ENCODE peak calls at places on chromosomes 5 and 9, in five cellular contexts. One of them, this sample, is unnamed.

GRCh38 chr9:79911724-79912123 is 340.0 kb downstream of the TLE4 start:
- DNase-seq in CD4-positive, alpha-beta T cell: no peak
- DNase-seq in right lobe of liver: no peak
- DNase-seq in AG10803: no peak
- DNase-seq in mesothelial cell of epicardium: no peak
- DNase-seq in this sample: no peak

GRCh38 chr9:125141251-125141650 is 2.1 kb downstream of the SCAI start:
- DNase-seq in mesothelial cell of epicardium: no peak
- DNase-seq in CD4-positive, alpha-beta T cell: no peak
- DNase-seq in right lobe of liver: no peak
- DNase-seq in AG10803: peak
- DNase-seq in this sample: no peak

GRCh38 chr5:172426086-172426485 is 28.2 kb downstream of the SH3PXD2B start:
- DNase-seq in right lobe of liver: no peak
- DNase-seq in CD4-positive, alpha-beta T cell: no peak
- DNase-seq in mesothelial cell of epicardium: no peak
- DNase-seq in AG10803: no peak
- DNase-seq in this sample: no peak

GRCh38 chr5:88883566-88884434 is 816 bp upstream of the MEF2C start:
- DNase-seq in right lobe of liver: peak
- DNase-seq in mesothelial cell of epicardium: peak
- DNase-seq in AG10803: peak
- DNase-seq in CD4-positive, alpha-beta T cell: no peak
- DNase-seq in this sample: peak

GRCh38 chr5:88389248-88390006 is 120.8 kb upstream of the TMEM161B start:
- DNase-seq in mesothelial cell of epicardium: no peak
- DNase-seq in CD4-positive, alpha-beta T cell: no peak
- DNase-seq in right lobe of liver: no peak
- DNase-seq in AG10803: no peak
- DNase-seq in this sample: no peak

GRCh38 chr5:145872486-145872885 is 328 bp downstream of the GRXCR2 start:
- DNase-seq in right lobe of liver: no peak
- DNase-seq in CD4-positive, alpha-beta T cell: no peak
- DNase-seq in AG10803: no peak
- DNase-seq in mesothelial cell of epicardium: no peak
- DNase-seq in this sample: no peak

GRCh38 chr9:117718085-117718484 is 13.9 kb downstream of the TLR4 start:
- DNase-seq in CD4-positive, alpha-beta T cell: no peak
- DNase-seq in right lobe of liver: no peak
- DNase-seq in mesothelial cell of epicardium: no peak
- DNase-seq in AG10803: peak
- DNase-seq in this sample: no peak

GRCh38 chr5:132714456-132715307 is 22.7 kb downstream of the KIF3A start:
- DNase-seq in CD4-positive, alpha-beta T cell: no peak
- DNase-seq in AG10803: peak
- DNase-seq in right lobe of liver: no peak
- DNase-seq in mesothelial cell of epicardium: no peak
- DNase-seq in this sample: no peak

GRCh38 chr9:86838883-86839497 is 108.3 kb downstream of the GAS1 start:
- DNase-seq in mesothelial cell of epicardium: no peak
- DNase-seq in AG10803: no peak
- DNase-seq in CD4-positive, alpha-beta T cell: no peak
- DNase-seq in right lobe of liver: no peak
- DNase-seq in this sample: no peak

GRCh38 chr5:144332265-144332664 is 161.6 kb downstream of the KCTD16 start:
- DNase-seq in CD4-positive, alpha-beta T cell: no peak
- DNase-seq in right lobe of liver: no peak
- DNase-seq in AG10803: no peak
- DNase-seq in mesothelial cell of epicardium: no peak
- DNase-seq in this sample: no peak

GRCh38 chr5:116343961-116344360 is 230.7 kb downstream of the SEMA6A start:
- DNase-seq in right lobe of liver: no peak
- DNase-seq in mesothelial cell of epicardium: no peak
- DNase-seq in CD4-positive, alpha-beta T cell: no peak
- DNase-seq in AG10803: no peak
- DNase-seq in this sample: no peak

GRCh38 chr9:26500471-26500870 is 392.1 kb downstream of the CAAP1 start:
- DNase-seq in mesothelial cell of epicardium: no peak
- DNase-seq in CD4-positive, alpha-beta T cell: no peak
- DNase-seq in AG10803: no peak
- DNase-seq in right lobe of liver: no peak
- DNase-seq in this sample: no peak

GRCh38 chr9:98964911-98965336 is 21.2 kb downstream of the COL15A1 start:
- DNase-seq in AG10803: peak
- DNase-seq in mesothelial cell of epicardium: no peak
- DNase-seq in right lobe of liver: no peak
- DNase-seq in CD4-positive, alpha-beta T cell: no peak
- DNase-seq in this sample: no peak

GRCh38 chr5:88092938-88093635 is 175.6 kb downstream of the TMEM161B start:
- DNase-seq in CD4-positive, alpha-beta T cell: no peak
- DNase-seq in mesothelial cell of epicardium: no peak
- DNase-seq in AG10803: no peak
- DNase-seq in right lobe of liver: no peak
- DNase-seq in this sample: no peak

GRCh38 chr9:77177894-77178794 is 810 bp downstream of the VPS13A start:
- DNase-seq in AG10803: peak
- DNase-seq in right lobe of liver: peak
- DNase-seq in CD4-positive, alpha-beta T cell: peak
- DNase-seq in mesothelial cell of epicardium: no peak
- DNase-seq in this sample: no peak

GRCh38 chr5:73764586-73764985 is 138.6 kb downstream of the ARHGEF28 start:
- DNase-seq in mesothelial cell of epicardium: no peak
- DNase-seq in AG10803: peak
- DNase-seq in CD4-positive, alpha-beta T cell: no peak
- DNase-seq in right lobe of liver: no peak
- DNase-seq in this sample: no peak

GRCh38 chr9:757246-757881 is 84.1 kb upstream of the DMRT1 start:
- DNase-seq in AG10803: peak
- DNase-seq in CD4-positive, alpha-beta T cell: no peak
- DNase-seq in right lobe of liver: peak
- DNase-seq in mesothelial cell of epicardium: no peak
- DNase-seq in this sample: no peak

GRCh38 chr5:144377207-144377606 is 206.5 kb downstream of the KCTD16 start:
- DNase-seq in AG10803: no peak
- DNase-seq in CD4-positive, alpha-beta T cell: no peak
- DNase-seq in mesothelial cell of epicardium: no peak
- DNase-seq in right lobe of liver: no peak
- DNase-seq in this sample: no peak

GRCh38 chr9:27491164-27491563 is 32.9 kb upstream of the IFNK start:
- DNase-seq in right lobe of liver: no peak
- DNase-seq in AG10803: peak
- DNase-seq in mesothelial cell of epicardium: no peak
- DNase-seq in CD4-positive, alpha-beta T cell: no peak
- DNase-seq in this sample: no peak

GRCh38 chr5:59618644-59619043 is 274.9 kb downstream of the PDE4D start:
- DNase-seq in mesothelial cell of epicardium: no peak
- DNase-seq in AG10803: no peak
- DNase-seq in CD4-positive, alpha-beta T cell: no peak
- DNase-seq in right lobe of liver: no peak
- DNase-seq in this sample: no peak

GRCh38 chr5:54580997-54581741 is 63.6 kb downstream of the SNX18 start:
- DNase-seq in right lobe of liver: no peak
- DNase-seq in AG10803: peak
- DNase-seq in CD4-positive, alpha-beta T cell: no peak
- DNase-seq in mesothelial cell of epicardium: no peak
- DNase-seq in this sample: no peak

GRCh38 chr9:112439825-112440224 is 46.8 kb upstream of the KIAA1958 start:
- DNase-seq in AG10803: no peak
- DNase-seq in CD4-positive, alpha-beta T cell: no peak
- DNase-seq in mesothelial cell of epicardium: no peak
- DNase-seq in right lobe of liver: no peak
- DNase-seq in this sample: no peak

GRCh38 chr5:73763300-73764032 is 137.5 kb downstream of the ARHGEF28 start:
- DNase-seq in CD4-positive, alpha-beta T cell: no peak
- DNase-seq in right lobe of liver: peak
- DNase-seq in mesothelial cell of epicardium: no peak
- DNase-seq in AG10803: peak
- DNase-seq in this sample: no peak

GRCh38 chr5:176818391-176819098 is 8.2 kb downstream of the UNC5A start:
- DNase-seq in AG10803: no peak
- DNase-seq in CD4-positive, alpha-beta T cell: no peak
- DNase-seq in right lobe of liver: no peak
- DNase-seq in mesothelial cell of epicardium: no peak
- DNase-seq in this sample: no peak

GRCh38 chr9:3692606-3693005 is 166.8 kb upstream of the RFX3 start:
- DNase-seq in AG10803: no peak
- DNase-seq in CD4-positive, alpha-beta T cell: no peak
- DNase-seq in right lobe of liver: no peak
- DNase-seq in mesothelial cell of epicardium: no peak
- DNase-seq in this sample: no peak

GRCh38 chr5:53601570-53601969 is 41.1 kb downstream of the NDUFS4 start:
- DNase-seq in right lobe of liver: no peak
- DNase-seq in mesothelial cell of epicardium: no peak
- DNase-seq in AG10803: peak
- DNase-seq in CD4-positive, alpha-beta T cell: no peak
- DNase-seq in this sample: no peak

GRCh38 chr9:137298983-137299521 is 3.0 kb downstream of the NRARP start:
- DNase-seq in AG10803: no peak
- DNase-seq in right lobe of liver: no peak
- DNase-seq in mesothelial cell of epicardium: no peak
- DNase-seq in CD4-positive, alpha-beta T cell: no peak
- DNase-seq in this sample: no peak

GRCh38 chr5:181243020-181243520 is 636 bp downstream of the RACK1 start:
- DNase-seq in AG10803: no peak
- DNase-seq in mesothelial cell of epicardium: no peak
- DNase-seq in CD4-positive, alpha-beta T cell: no peak
- DNase-seq in right lobe of liver: no peak
- DNase-seq in this sample: no peak

DNA sequence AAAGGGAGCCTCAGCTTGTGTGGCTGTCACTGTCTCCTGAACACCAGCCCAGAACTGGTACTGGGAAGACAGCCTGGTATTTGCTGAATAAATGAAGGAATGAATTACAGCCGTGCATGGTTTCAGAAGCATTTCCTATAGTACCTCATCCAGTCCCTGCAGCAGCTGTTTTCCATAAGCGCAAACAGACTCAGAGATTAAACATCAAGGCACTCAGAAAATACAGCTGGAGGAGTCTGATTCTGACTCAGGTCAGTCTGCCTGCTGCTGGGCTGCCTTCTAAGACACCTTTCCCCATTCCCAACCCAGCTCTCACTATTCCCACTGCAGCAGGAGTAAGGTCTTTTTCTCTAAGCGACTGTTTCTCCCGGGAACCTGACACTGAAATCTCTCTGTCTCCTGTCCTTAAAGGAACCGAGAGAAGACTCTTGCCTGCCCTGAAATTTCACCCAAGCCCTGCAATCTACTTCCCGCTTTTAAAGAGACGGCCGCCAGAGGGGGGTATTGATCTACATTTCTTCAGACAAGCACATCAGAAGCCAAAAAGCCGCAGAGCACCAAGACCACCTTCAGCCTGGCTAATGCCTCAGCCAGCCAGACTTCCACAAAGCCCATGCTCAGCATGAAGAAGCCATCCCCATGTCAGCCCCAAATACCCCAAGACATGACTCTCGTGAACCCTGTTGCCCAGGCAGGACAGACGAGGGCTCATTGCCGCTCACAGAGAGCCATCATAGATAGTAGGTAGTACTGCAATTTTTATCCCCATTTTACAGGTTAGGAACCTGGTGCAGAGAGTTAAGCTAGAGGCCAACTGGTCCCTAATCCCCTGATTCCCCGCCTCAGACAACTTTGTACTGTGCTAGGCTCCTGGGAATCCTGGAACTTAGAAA is 5.4 kb upstream of the FOXI1 start:
- DNase-seq in CD4-positive, alpha-beta T cell: peak
- DNase-seq in right lobe of liver: peak
- DNase-seq in mesothelial cell of epicardium: peak
- DNase-seq in AG10803: peak
- DNase-seq in this sample: peak
- TF ChIP-seq CTCF in CD4-positive, alpha-beta T cell: peak
- TF ChIP-seq CTCF in right lobe of liver: peak
- TF ChIP-seq CTCF in mesothelial cell of epicardium: peak
- TF ChIP-seq CTCF in AG10803: peak
- TF ChIP-seq CTCF in this sample: no peak

DNA sequence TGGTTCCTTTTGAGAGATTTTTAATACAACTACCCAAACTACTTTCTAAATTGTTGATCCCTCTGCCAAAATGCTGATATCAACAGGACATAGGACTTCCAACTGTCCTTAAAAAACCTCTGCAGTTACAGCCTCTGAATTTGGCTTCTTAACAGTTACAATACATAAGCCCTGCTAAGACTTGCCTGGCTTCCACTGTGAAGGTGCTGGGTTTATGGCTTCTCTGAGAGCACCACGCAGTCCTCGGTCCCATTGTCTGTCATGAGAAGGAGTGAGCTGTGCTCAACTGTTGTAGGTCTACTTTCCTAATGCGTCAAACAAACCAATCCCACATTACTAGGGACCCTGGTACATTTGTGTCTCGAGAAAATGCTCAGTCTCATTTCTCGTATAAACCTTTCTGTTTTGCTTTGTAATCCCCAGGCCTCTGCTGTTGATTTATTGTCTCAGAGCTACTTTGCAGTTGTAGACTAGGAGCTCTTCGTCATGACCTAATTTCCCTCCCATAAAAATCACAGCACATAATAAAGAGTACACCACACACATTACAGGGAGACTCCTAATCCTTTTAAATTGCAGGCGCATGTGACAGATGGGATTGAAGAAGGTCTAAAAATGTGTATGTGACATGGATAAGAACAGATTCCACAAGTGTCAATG is 274.9 kb downstream of the NR3C1 start:
- DNase-seq in mesothelial cell of epicardium: no peak
- DNase-seq in CD4-positive, alpha-beta T cell: no peak
- DNase-seq in AG10803: peak
- DNase-seq in right lobe of liver: no peak
- DNase-seq in this sample: no peak
- TF ChIP-seq CTCF in mesothelial cell of epicardium: no peak
- TF ChIP-seq CTCF in CD4-positive, alpha-beta T cell: no peak
- TF ChIP-seq CTCF in AG10803: no peak
- TF ChIP-seq CTCF in right lobe of liver: no peak
- TF ChIP-seq CTCF in this sample: no peak

GRCh38 chr5:41519801-41520200 is 9.4 kb upstream of the PLCXD3 start:
- DNase-seq in CD4-positive, alpha-beta T cell: no peak
- DNase-seq in right lobe of liver: no peak
- DNase-seq in mesothelial cell of epicardium: no peak
- DNase-seq in AG10803: no peak
- DNase-seq in this sample: no peak
- TF ChIP-seq CTCF in CD4-positive, alpha-beta T cell: no peak
- TF ChIP-seq CTCF in right lobe of liver: peak
- TF ChIP-seq CTCF in mesothelial cell of epicardium: no peak
- TF ChIP-seq CTCF in AG10803: no peak
- TF ChIP-seq CTCF in this sample: no peak

GRCh38 chr9:73202992-73203391 is 51.3 kb downstream of the ANXA1 start:
- DNase-seq in AG10803: no peak
- DNase-seq in mesothelial cell of epicardium: no peak
- DNase-seq in right lobe of liver: no peak
- DNase-seq in CD4-positive, alpha-beta T cell: no peak
- DNase-seq in this sample: no peak

GRCh38 chr9:73204910-73205309 is 53.2 kb downstream of the ANXA1 start:
- DNase-seq in right lobe of liver: no peak
- DNase-seq in CD4-positive, alpha-beta T cell: no peak
- DNase-seq in AG10803: no peak
- DNase-seq in mesothelial cell of epicardium: no peak
- DNase-seq in this sample: no peak

GRCh38 chr9:73199448-73199847 is 47.8 kb downstream of the ANXA1 start:
- DNase-seq in AG10803: no peak
- DNase-seq in right lobe of liver: no peak
- DNase-seq in mesothelial cell of epicardium: no peak
- DNase-seq in CD4-positive, alpha-beta T cell: no peak
- DNase-seq in this sample: no peak

GRCh38 chr9:73199886-73200285 is 48.2 kb downstream of the ANXA1 start:
- DNase-seq in right lobe of liver: no peak
- DNase-seq in mesothelial cell of epicardium: no peak
- DNase-seq in AG10803: no peak
- DNase-seq in CD4-positive, alpha-beta T cell: no peak
- DNase-seq in this sample: no peak

GRCh38 chr9:73200694-73201432 is 49.2 kb downstream of the ANXA1 start:
- DNase-seq in mesothelial cell of epicardium: no peak
- DNase-seq in CD4-positive, alpha-beta T cell: no peak
- DNase-seq in right lobe of liver: no peak
- DNase-seq in AG10803: peak
- DNase-seq in this sample: no peak
- TF ChIP-seq CTCF in mesothelial cell of epicardium: peak
- TF ChIP-seq CTCF in CD4-positive, alpha-beta T cell: peak
- TF ChIP-seq CTCF in right lobe of liver: peak
- TF ChIP-seq CTCF in AG10803: peak
- TF ChIP-seq CTCF in this sample: no peak

This sample was measured in omental fat pad.